ENCODE peak calls at places on chromosome 10, in nine cellular contexts. K is stimulated activated CD4-positive, alpha-beta T cell treated with anti-CD3 and anti-CD28 coated beads, Interleukin-1b, Interleukin-23, amount 100 ng/mL, for 24 hours; I is left ventricle myocardium superior; O is PC-9; R is substantia nigra; C is H1; V is neuronal stem cell; N is uterus; X is kidney epithelial cell. Z is an unnamed sample.

GRCh38 chr10:112839928-112840654 is 110.0 kb upstream of the TCF7L2 start:
- DNase-seq in C (no peak), O (no peak), X (no peak), V (no peak), K (no peak), N (no peak), I (no peak), R (no peak), Z (no peak)

GRCh38 chr10:4587466-4587865 is 238.5 kb upstream of the AKR1E2 start:
- DNase-seq in I (no peak), X (no peak), R (no peak), C (no peak), O (no peak), V (no peak), K (no peak), N (no peak), Z (no peak)

GRCh38 chr10:47079177-47079580 is 168.0 kb downstream of the PTPN20 start:
- DNase-seq in X (no peak), R (no peak), C (no peak), K (no peak), N (no peak), I (no peak), O (no peak), V (no peak), Z (no peak)

GRCh38 chr10:86411281-86411841 is 44.8 kb upstream of the GRID1 start:
- DNase-seq in K (no peak), V (no peak), O (no peak), I (no peak), R (no peak), X (no peak), C (no peak), N (peak; percentile 28), Z (no peak)

GRCh38 chr10:5812283-5813090 is 747 bp downstream of the GDI2 start:
- DNase-seq in C (peak; percentile 73), X (no peak), R (peak; percentile 26), I (peak; percentile 70), O (peak; percentile 35), K (peak; percentile 20), N (peak; percentile 52), V (peak; percentile 54), Z (peak; percentile 49)

GRCh38 chr10:125026036-125026931 is 84.4 kb downstream of the ZRANB1 start:
- DNase-seq in V (no peak), R (no peak), K (no peak), I (peak; percentile 31), C (no peak), O (no peak), N (no peak), X (no peak), Z (no peak)

GRCh38 chr10:90592903-90593302 is 264.9 kb downstream of the HTR7 start:
- DNase-seq in X (peak; percentile 34), C (peak; percentile 59), O (peak; percentile 63), I (peak; percentile 35), K (no peak), V (peak; percentile 43), R (peak; percentile 24), N (no peak), Z (no peak)

GRCh38 chr10:78772083-78772482 is 296.7 kb upstream of the ZMIZ1 start:
- DNase-seq in V (no peak), O (no peak), N (no peak), I (no peak), R (no peak), X (no peak), C (no peak), K (no peak), Z (no peak)

GRCh38 chr10:50885097-50885859 is at the start of gene A1CF:
- DNase-seq in V (no peak), N (no peak), C (no peak), X (no peak), R (no peak), K (no peak), O (no peak), I (no peak), Z (no peak)

GRCh38 chr10:26464632-26465280 is 26.6 kb downstream of the APBB1IP start:
- DNase-seq in I (no peak), K (no peak), C (no peak), V (no peak), R (no peak), N (no peak), O (no peak), X (no peak), Z (no peak)

GRCh38 chr10:79939969-79940368 is 8.9 kb downstream of the SFTPD start:
- DNase-seq in C (peak; percentile 27), V (no peak), K (no peak), O (no peak), X (no peak), R (no peak), N (no peak), I (no peak), Z (no peak)

GRCh38 chr10:70404906-70405824 is 1.2 kb downstream of the EIF4EBP2 start:
- DNase-seq in O (peak; percentile 78), V (no peak), R (peak; percentile 50), C (no peak), N (peak; percentile 84), I (peak; percentile 80), K (no peak), X (peak; percentile 56), Z (peak; percentile 82)

GRCh38 chr10:98470850-98471249 is 24.1 kb upstream of the HPS1 start:
- DNase-seq in I (no peak), V (no peak), C (no peak), X (no peak), N (no peak), R (no peak), K (no peak), O (no peak), Z (no peak)

GRCh38 chr10:122326806-122327205 is 47.7 kb upstream of the PLEKHA1 start:
- DNase-seq in O (no peak), I (no peak), K (no peak), V (no peak), C (no peak), X (no peak), N (no peak), R (no peak), Z (no peak)

GRCh38 chr10:13956826-13957225 is 370.1 kb downstream of the PRPF18 start:
- DNase-seq in K (no peak), O (no peak), R (peak; percentile 48), C (no peak), N (peak; percentile 82), I (peak; percentile 69), X (no peak), V (no peak), Z (peak; percentile 61)

GRCh38 chr10:120735773-120736371 is 115.3 kb upstream of the WDR11 start:
- DNase-seq in R (no peak), I (no peak), C (no peak), X (no peak), V (no peak), N (no peak), K (no peak), O (no peak), Z (no peak)

GRCh38 chr10:51527806-51528205 is 171.6 kb downstream of the CSTF2T start:
- DNase-seq in V (no peak), R (no peak), O (no peak), I (no peak), N (no peak), C (no peak), X (no peak), K (no peak), Z (no peak)

GRCh38 chr10:103545771-103546281 is 52.3 kb downstream of the NEURL1 start:
- DNase-seq in X (no peak), N (no peak), C (no peak), O (no peak), I (no peak), R (no peak), K (no peak), V (no peak), Z (no peak)

GRCh38 chr10:46545861-46546590 is 10.4 kb downstream of the GPRIN2 start:
- DNase-seq in X (no peak), K (no peak), R (no peak), I (no peak), N (no peak), V (no peak), O (no peak), C (peak; percentile 46), Z (no peak)

GRCh38 chr10:4947039-4947634 is 16.1 kb upstream of the AKR1C1 start:
- DNase-seq in O (no peak), C (no peak), I (no peak), K (no peak), R (no peak), X (no peak), V (no peak), N (no peak), Z (no peak)

GRCh38 chr10:120983721-120984120 is 132.6 kb downstream of the WDR11 start:
- DNase-seq in I (no peak), K (no peak), V (no peak), X (no peak), N (no peak), C (peak; percentile 32), R (no peak), O (no peak), Z (no peak)

GRCh38 chr10:110864662-110865140 is 7.0 kb upstream of the PDCD4 start:
- DNase-seq in O (no peak), K (no peak), N (no peak), I (no peak), R (no peak), C (no peak), X (no peak), V (no peak), Z (no peak)

GRCh38 chr10:72158174-72158573 is 57.6 kb upstream of the ANAPC16 start:
- DNase-seq in R (peak; percentile 36), V (no peak), C (no peak), X (no peak), K (no peak), I (no peak), N (no peak), O (no peak), Z (no peak)

GRCh38 chr10:124225468-124226270 is 132.3 kb upstream of the CHST15 start:
- DNase-seq in V (no peak), N (no peak), K (no peak), C (no peak), I (no peak), X (no peak), O (no peak), R (no peak), Z (no peak)